ENCODE peak calls at places on chromosome 1, in nine cellular contexts. One of them, this sample, is unnamed.

GRCh38 chr1:45566722-45567121 is 16.1 kb downstream of the AKR1A1 start:
- DNase-seq in adrenal gland: peak
- DNase-seq in GM10248: no peak
- DNase-seq in AG04450: no peak
- DNase-seq in mesendoderm: no peak
- DNase-seq in NCI-H460: no peak
- DNase-seq in activated CD8-positive, alpha-beta T cell treated with anti-CD3 and anti-CD28 coated beads, Interleukin-2, amount 10 ng/mL, durations not matched to agents 7 days and 5 days: no peak
- DNase-seq in activated naive CD8-positive, alpha-beta T cell treated with anti-CD3 and anti-CD28 coated beads for 36 hours: no peak
- DNase-seq in Right ventricle myocardium superior: peak
- DNase-seq in this sample: peak

GRCh38 chr1:205523261-205523890 is 18.9 kb downstream of the CDK18 start:
- DNase-seq in AG04450: no peak
- DNase-seq in activated naive CD8-positive, alpha-beta T cell treated with anti-CD3 and anti-CD28 coated beads for 36 hours: no peak
- DNase-seq in activated CD8-positive, alpha-beta T cell treated with anti-CD3 and anti-CD28 coated beads, Interleukin-2, amount 10 ng/mL, durations not matched to agents 7 days and 5 days: no peak
- DNase-seq in Right ventricle myocardium superior: no peak
- DNase-seq in adrenal gland: no peak
- DNase-seq in GM10248: no peak
- DNase-seq in NCI-H460: no peak
- DNase-seq in mesendoderm: no peak
- DNase-seq in this sample: peak

GRCh38 chr1:19204665-19205266 is 5.3 kb downstream of the UBR4 start:
- DNase-seq in activated CD8-positive, alpha-beta T cell treated with anti-CD3 and anti-CD28 coated beads, Interleukin-2, amount 10 ng/mL, durations not matched to agents 7 days and 5 days: no peak
- DNase-seq in NCI-H460: no peak
- DNase-seq in adrenal gland: no peak
- DNase-seq in AG04450: no peak
- DNase-seq in mesendoderm: no peak
- DNase-seq in Right ventricle myocardium superior: no peak
- DNase-seq in activated naive CD8-positive, alpha-beta T cell treated with anti-CD3 and anti-CD28 coated beads for 36 hours: no peak
- DNase-seq in GM10248: no peak
- DNase-seq in this sample: no peak

GRCh38 chr1:10470043-10470442 is 2.3 kb downstream of the DFFA start:
- DNase-seq in GM10248: no peak
- DNase-seq in AG04450: no peak
- DNase-seq in Right ventricle myocardium superior: no peak
- DNase-seq in activated naive CD8-positive, alpha-beta T cell treated with anti-CD3 and anti-CD28 coated beads for 36 hours: no peak
- DNase-seq in NCI-H460: no peak
- DNase-seq in mesendoderm: no peak
- DNase-seq in activated CD8-positive, alpha-beta T cell treated with anti-CD3 and anti-CD28 coated beads, Interleukin-2, amount 10 ng/mL, durations not matched to agents 7 days and 5 days: no peak
- DNase-seq in adrenal gland: no peak
- DNase-seq in this sample: no peak

GRCh38 chr1:29490204-29490934 is 254.0 kb downstream of the PTPRU start:
- DNase-seq in activated naive CD8-positive, alpha-beta T cell treated with anti-CD3 and anti-CD28 coated beads for 36 hours: no peak
- DNase-seq in AG04450: no peak
- DNase-seq in Right ventricle myocardium superior: no peak
- DNase-seq in GM10248: no peak
- DNase-seq in NCI-H460: no peak
- DNase-seq in adrenal gland: no peak
- DNase-seq in mesendoderm: no peak
- DNase-seq in activated CD8-positive, alpha-beta T cell treated with anti-CD3 and anti-CD28 coated beads, Interleukin-2, amount 10 ng/mL, durations not matched to agents 7 days and 5 days: no peak
- DNase-seq in this sample: no peak

GRCh38 chr1:172269644-172270043 is 150.8 kb upstream of the C1orf105 start:
- DNase-seq in Right ventricle myocardium superior: no peak
- DNase-seq in activated CD8-positive, alpha-beta T cell treated with anti-CD3 and anti-CD28 coated beads, Interleukin-2, amount 10 ng/mL, durations not matched to agents 7 days and 5 days: no peak
- DNase-seq in AG04450: no peak
- DNase-seq in GM10248: no peak
- DNase-seq in activated naive CD8-positive, alpha-beta T cell treated with anti-CD3 and anti-CD28 coated beads for 36 hours: no peak
- DNase-seq in adrenal gland: no peak
- DNase-seq in NCI-H460: no peak
- DNase-seq in mesendoderm: peak
- DNase-seq in this sample: no peak

GRCh38 chr1:188769936-188770335 is 1707.7 kb downstream of the BRINP3 start:
- DNase-seq in Right ventricle myocardium superior: no peak
- DNase-seq in activated CD8-positive, alpha-beta T cell treated with anti-CD3 and anti-CD28 coated beads, Interleukin-2, amount 10 ng/mL, durations not matched to agents 7 days and 5 days: no peak
- DNase-seq in mesendoderm: no peak
- DNase-seq in GM10248: no peak
- DNase-seq in activated naive CD8-positive, alpha-beta T cell treated with anti-CD3 and anti-CD28 coated beads for 36 hours: no peak
- DNase-seq in AG04450: no peak
- DNase-seq in NCI-H460: no peak
- DNase-seq in adrenal gland: no peak
- DNase-seq in this sample: no peak

GRCh38 chr1:219812491-219813221 is 115.7 kb downstream of the SLC30A10 start:
- DNase-seq in AG04450: peak
- DNase-seq in GM10248: peak
- DNase-seq in Right ventricle myocardium superior: no peak
- DNase-seq in activated CD8-positive, alpha-beta T cell treated with anti-CD3 and anti-CD28 coated beads, Interleukin-2, amount 10 ng/mL, durations not matched to agents 7 days and 5 days: peak
- DNase-seq in NCI-H460: peak
- DNase-seq in mesendoderm: peak
- DNase-seq in activated naive CD8-positive, alpha-beta T cell treated with anti-CD3 and anti-CD28 coated beads for 36 hours: peak
- DNase-seq in adrenal gland: peak
- DNase-seq in this sample: no peak

GRCh38 chr1:225412803-225413338 is 15.0 kb downstream of the LBR start:
- DNase-seq in activated CD8-positive, alpha-beta T cell treated with anti-CD3 and anti-CD28 coated beads, Interleukin-2, amount 10 ng/mL, durations not matched to agents 7 days and 5 days: no peak
- DNase-seq in Right ventricle myocardium superior: no peak
- DNase-seq in mesendoderm: no peak
- DNase-seq in NCI-H460: no peak
- DNase-seq in activated naive CD8-positive, alpha-beta T cell treated with anti-CD3 and anti-CD28 coated beads for 36 hours: no peak
- DNase-seq in GM10248: no peak
- DNase-seq in adrenal gland: no peak
- DNase-seq in AG04450: no peak
- DNase-seq in this sample: no peak

GRCh38 chr1:909861-910310 is 13.8 kb upstream of the SAMD11 start:
- DNase-seq in activated naive CD8-positive, alpha-beta T cell treated with anti-CD3 and anti-CD28 coated beads for 36 hours: no peak
- DNase-seq in AG04450: no peak
- DNase-seq in adrenal gland: peak
- DNase-seq in activated CD8-positive, alpha-beta T cell treated with anti-CD3 and anti-CD28 coated beads, Interleukin-2, amount 10 ng/mL, durations not matched to agents 7 days and 5 days: no peak
- DNase-seq in Right ventricle myocardium superior: peak
- DNase-seq in NCI-H460: no peak
- DNase-seq in mesendoderm: no peak
- DNase-seq in GM10248: no peak
- DNase-seq in this sample: peak

GRCh38 chr1:29267341-29268070 is 31.2 kb downstream of the PTPRU start:
- DNase-seq in activated CD8-positive, alpha-beta T cell treated with anti-CD3 and anti-CD28 coated beads, Interleukin-2, amount 10 ng/mL, durations not matched to agents 7 days and 5 days: no peak
- DNase-seq in AG04450: no peak
- DNase-seq in NCI-H460: no peak
- DNase-seq in GM10248: no peak
- DNase-seq in Right ventricle myocardium superior: no peak
- DNase-seq in adrenal gland: no peak
- DNase-seq in activated naive CD8-positive, alpha-beta T cell treated with anti-CD3 and anti-CD28 coated beads for 36 hours: no peak
- DNase-seq in mesendoderm: no peak
- DNase-seq in this sample: peak

GRCh38 chr1:156456625-156457465 is 43.7 kb downstream of the MEF2D start:
- DNase-seq in GM10248: peak
- DNase-seq in Right ventricle myocardium superior: peak
- DNase-seq in mesendoderm: peak
- DNase-seq in adrenal gland: peak
- DNase-seq in AG04450: peak
- DNase-seq in activated CD8-positive, alpha-beta T cell treated with anti-CD3 and anti-CD28 coated beads, Interleukin-2, amount 10 ng/mL, durations not matched to agents 7 days and 5 days: peak
- DNase-seq in activated naive CD8-positive, alpha-beta T cell treated with anti-CD3 and anti-CD28 coated beads for 36 hours: peak
- DNase-seq in NCI-H460: peak
- DNase-seq in this sample: peak

GRCh38 chr1:67468066-67468718 is 38.0 kb upstream of the SERBP1 start:
- DNase-seq in activated naive CD8-positive, alpha-beta T cell treated with anti-CD3 and anti-CD28 coated beads for 36 hours: no peak
- DNase-seq in adrenal gland: no peak
- DNase-seq in Right ventricle myocardium superior: no peak
- DNase-seq in GM10248: no peak
- DNase-seq in activated CD8-positive, alpha-beta T cell treated with anti-CD3 and anti-CD28 coated beads, Interleukin-2, amount 10 ng/mL, durations not matched to agents 7 days and 5 days: no peak
- DNase-seq in mesendoderm: no peak
- DNase-seq in NCI-H460: no peak
- DNase-seq in AG04450: no peak
- DNase-seq in this sample: no peak

GRCh38 chr1:18918417-18918816 is 16.1 kb upstream of the ALDH4A1 start:
- DNase-seq in mesendoderm: no peak
- DNase-seq in NCI-H460: no peak
- DNase-seq in Right ventricle myocardium superior: no peak
- DNase-seq in activated CD8-positive, alpha-beta T cell treated with anti-CD3 and anti-CD28 coated beads, Interleukin-2, amount 10 ng/mL, durations not matched to agents 7 days and 5 days: no peak
- DNase-seq in adrenal gland: no peak
- DNase-seq in AG04450: no peak
- DNase-seq in GM10248: no peak
- DNase-seq in activated naive CD8-positive, alpha-beta T cell treated with anti-CD3 and anti-CD28 coated beads for 36 hours: no peak
- DNase-seq in this sample: no peak

GRCh38 chr1:220368352-220369265 is 96.4 kb upstream of the RAB3GAP2 start:
- DNase-seq in mesendoderm: peak
- DNase-seq in adrenal gland: no peak
- DNase-seq in activated naive CD8-positive, alpha-beta T cell treated with anti-CD3 and anti-CD28 coated beads for 36 hours: no peak
- DNase-seq in activated CD8-positive, alpha-beta T cell treated with anti-CD3 and anti-CD28 coated beads, Interleukin-2, amount 10 ng/mL, durations not matched to agents 7 days and 5 days: no peak
- DNase-seq in Right ventricle myocardium superior: no peak
- DNase-seq in NCI-H460: no peak
- DNase-seq in AG04450: no peak
- DNase-seq in GM10248: no peak
- DNase-seq in this sample: no peak

GRCh38 chr1:182113879-182114626 is 52.5 kb upstream of the ZNF648 start:
- DNase-seq in Right ventricle myocardium superior: no peak
- DNase-seq in GM10248: no peak
- DNase-seq in NCI-H460: no peak
- DNase-seq in AG04450: no peak
- DNase-seq in adrenal gland: peak
- DNase-seq in mesendoderm: no peak
- DNase-seq in activated CD8-positive, alpha-beta T cell treated with anti-CD3 and anti-CD28 coated beads, Interleukin-2, amount 10 ng/mL, durations not matched to agents 7 days and 5 days: no peak
- DNase-seq in activated naive CD8-positive, alpha-beta T cell treated with anti-CD3 and anti-CD28 coated beads for 36 hours: no peak
- DNase-seq in this sample: no peak

GRCh38 chr1:92466702-92467101 is 20.0 kb downstream of the GFI1 start:
- DNase-seq in activated CD8-positive, alpha-beta T cell treated with anti-CD3 and anti-CD28 coated beads, Interleukin-2, amount 10 ng/mL, durations not matched to agents 7 days and 5 days: no peak
- DNase-seq in GM10248: no peak
- DNase-seq in activated naive CD8-positive, alpha-beta T cell treated with anti-CD3 and anti-CD28 coated beads for 36 hours: no peak
- DNase-seq in mesendoderm: no peak
- DNase-seq in adrenal gland: no peak
- DNase-seq in NCI-H460: no peak
- DNase-seq in Right ventricle myocardium superior: no peak
- DNase-seq in AG04450: no peak
- DNase-seq in this sample: no peak

GRCh38 chr1:229231754-229232119 is 39.2 kb upstream of the RAB4A start:
- DNase-seq in activated naive CD8-positive, alpha-beta T cell treated with anti-CD3 and anti-CD28 coated beads for 36 hours: no peak
- DNase-seq in mesendoderm: no peak
- DNase-seq in AG04450: no peak
- DNase-seq in GM10248: no peak
- DNase-seq in NCI-H460: no peak
- DNase-seq in Right ventricle myocardium superior: no peak
- DNase-seq in activated CD8-positive, alpha-beta T cell treated with anti-CD3 and anti-CD28 coated beads, Interleukin-2, amount 10 ng/mL, durations not matched to agents 7 days and 5 days: no peak
- DNase-seq in adrenal gland: no peak
- DNase-seq in this sample: no peak

GRCh38 chr1:199742547-199742946 is 285.0 kb upstream of the NR5A2 start:
- DNase-seq in GM10248: no peak
- DNase-seq in AG04450: peak
- DNase-seq in activated CD8-positive, alpha-beta T cell treated with anti-CD3 and anti-CD28 coated beads, Interleukin-2, amount 10 ng/mL, durations not matched to agents 7 days and 5 days: no peak
- DNase-seq in NCI-H460: peak
- DNase-seq in activated naive CD8-positive, alpha-beta T cell treated with anti-CD3 and anti-CD28 coated beads for 36 hours: no peak
- DNase-seq in adrenal gland: no peak
- DNase-seq in Right ventricle myocardium superior: no peak
- DNase-seq in mesendoderm: peak
- DNase-seq in this sample: no peak

GRCh38 chr1:92065042-92065441 is 10.2 kb downstream of the SETSIP start:
- DNase-seq in NCI-H460: no peak
- DNase-seq in activated CD8-positive, alpha-beta T cell treated with anti-CD3 and anti-CD28 coated beads, Interleukin-2, amount 10 ng/mL, durations not matched to agents 7 days and 5 days: no peak
- DNase-seq in adrenal gland: no peak
- DNase-seq in mesendoderm: peak
- DNase-seq in activated naive CD8-positive, alpha-beta T cell treated with anti-CD3 and anti-CD28 coated beads for 36 hours: no peak
- DNase-seq in GM10248: no peak
- DNase-seq in AG04450: no peak
- DNase-seq in Right ventricle myocardium superior: no peak
- DNase-seq in this sample: no peak

GRCh38 chr1:98112631-98113030 is 191.8 kb upstream of the DPYD start:
- DNase-seq in mesendoderm: no peak
- DNase-seq in activated CD8-positive, alpha-beta T cell treated with anti-CD3 and anti-CD28 coated beads, Interleukin-2, amount 10 ng/mL, durations not matched to agents 7 days and 5 days: no peak
- DNase-seq in Right ventricle myocardium superior: no peak
- DNase-seq in adrenal gland: no peak
- DNase-seq in activated naive CD8-positive, alpha-beta T cell treated with anti-CD3 and anti-CD28 coated beads for 36 hours: no peak
- DNase-seq in AG04450: no peak
- DNase-seq in NCI-H460: no peak
- DNase-seq in GM10248: no peak
- DNase-seq in this sample: no peak

GRCh38 chr1:21781971-21782867 is 730 bp downstream of the USP48 start:
- DNase-seq in activated CD8-positive, alpha-beta T cell treated with anti-CD3 and anti-CD28 coated beads, Interleukin-2, amount 10 ng/mL, durations not matched to agents 7 days and 5 days: peak
- DNase-seq in adrenal gland: peak
- DNase-seq in NCI-H460: no peak
- DNase-seq in activated naive CD8-positive, alpha-beta T cell treated with anti-CD3 and anti-CD28 coated beads for 36 hours: peak
- DNase-seq in AG04450: no peak
- DNase-seq in mesendoderm: peak
- DNase-seq in Right ventricle myocardium superior: no peak
- DNase-seq in GM10248: peak
- DNase-seq in this sample: peak

GRCh38 chr1:24874611-24875225 is 55.4 kb downstream of the RUNX3 start:
- DNase-seq in NCI-H460: no peak
- DNase-seq in activated naive CD8-positive, alpha-beta T cell treated with anti-CD3 and anti-CD28 coated beads for 36 hours: no peak
- DNase-seq in Right ventricle myocardium superior: no peak
- DNase-seq in mesendoderm: no peak
- DNase-seq in GM10248: no peak
- DNase-seq in activated CD8-positive, alpha-beta T cell treated with anti-CD3 and anti-CD28 coated beads, Interleukin-2, amount 10 ng/mL, durations not matched to agents 7 days and 5 days: no peak
- DNase-seq in AG04450: no peak
- DNase-seq in adrenal gland: peak
- DNase-seq in this sample: peak

GRCh38 chr1:203491664-203492485 is 2.1 kb upstream of the OPTC start:
- DNase-seq in activated naive CD8-positive, alpha-beta T cell treated with anti-CD3 and anti-CD28 coated beads for 36 hours: no peak
- DNase-seq in GM10248: no peak
- DNase-seq in NCI-H460: no peak
- DNase-seq in Right ventricle myocardium superior: no peak
- DNase-seq in AG04450: no peak
- DNase-seq in adrenal gland: no peak
- DNase-seq in mesendoderm: peak
- DNase-seq in activated CD8-positive, alpha-beta T cell treated with anti-CD3 and anti-CD28 coated beads, Interleukin-2, amount 10 ng/mL, durations not matched to agents 7 days and 5 days: no peak
- DNase-seq in this sample: no peak

GRCh38 chr1:205920159-205920558 is 23.1 kb downstream of the SLC26A9 start:
- DNase-seq in NCI-H460: no peak
- DNase-seq in AG04450: no peak
- DNase-seq in activated naive CD8-positive, alpha-beta T cell treated with anti-CD3 and anti-CD28 coated beads for 36 hours: no peak
- DNase-seq in mesendoderm: no peak
- DNase-seq in GM10248: no peak
- DNase-seq in activated CD8-positive, alpha-beta T cell treated with anti-CD3 and anti-CD28 coated beads, Interleukin-2, amount 10 ng/mL, durations not matched to agents 7 days and 5 days: no peak
- DNase-seq in adrenal gland: peak
- DNase-seq in Right ventricle myocardium superior: peak
- DNase-seq in this sample: no peak

GRCh38 chr1:43711524-43712386 is 4.4 kb downstream of the ST3GAL3 start:
- DNase-seq in mesendoderm: peak
- DNase-seq in Right ventricle myocardium superior: no peak
- DNase-seq in GM10248: no peak
- DNase-seq in activated naive CD8-positive, alpha-beta T cell treated with anti-CD3 and anti-CD28 coated beads for 36 hours: no peak
- DNase-seq in adrenal gland: no peak
- DNase-seq in AG04450: peak
- DNase-seq in activated CD8-positive, alpha-beta T cell treated with anti-CD3 and anti-CD28 coated beads, Interleukin-2, amount 10 ng/mL, durations not matched to agents 7 days and 5 days: no peak
- DNase-seq in NCI-H460: peak
- DNase-seq in this sample: no peak

GRCh38 chr1:214404571-214405213 is 123.7 kb downstream of the SMYD2 start:
- DNase-seq in GM10248: no peak
- DNase-seq in activated CD8-positive, alpha-beta T cell treated with anti-CD3 and anti-CD28 coated beads, Interleukin-2, amount 10 ng/mL, durations not matched to agents 7 days and 5 days: no peak
- DNase-seq in Right ventricle myocardium superior: no peak
- DNase-seq in adrenal gland: no peak
- DNase-seq in activated naive CD8-positive, alpha-beta T cell treated with anti-CD3 and anti-CD28 coated beads for 36 hours: no peak
- DNase-seq in mesendoderm: peak
- DNase-seq in NCI-H460: no peak
- DNase-seq in AG04450: no peak
- DNase-seq in this sample: no peak

GRCh38 chr1:181089017-181089776 is 697 bp downstream of the IER5 start:
- DNase-seq in Right ventricle myocardium superior: peak
- DNase-seq in GM10248: no peak
- DNase-seq in activated naive CD8-positive, alpha-beta T cell treated with anti-CD3 and anti-CD28 coated beads for 36 hours: peak
- DNase-seq in AG04450: no peak
- DNase-seq in mesendoderm: no peak
- DNase-seq in NCI-H460: no peak
- DNase-seq in activated CD8-positive, alpha-beta T cell treated with anti-CD3 and anti-CD28 coated beads, Interleukin-2, amount 10 ng/mL, durations not matched to agents 7 days and 5 days: peak
- DNase-seq in adrenal gland: peak
- DNase-seq in this sample: peak

GRCh38 chr1:10225573-10225972 is 15.2 kb downstream of the KIF1B start:
- DNase-seq in NCI-H460: no peak
- DNase-seq in AG04450: no peak
- DNase-seq in Right ventricle myocardium superior: no peak
- DNase-seq in adrenal gland: no peak
- DNase-seq in mesendoderm: no peak
- DNase-seq in activated naive CD8-positive, alpha-beta T cell treated with anti-CD3 and anti-CD28 coated beads for 36 hours: no peak
- DNase-seq in activated CD8-positive, alpha-beta T cell treated with anti-CD3 and anti-CD28 coated beads, Interleukin-2, amount 10 ng/mL, durations not matched to agents 7 days and 5 days: no peak
- DNase-seq in GM10248: no peak
- DNase-seq in this sample: no peak

GRCh38 chr1:31063636-31064035 is 1.9 kb downstream of the PUM1 start:
- DNase-seq in adrenal gland: no peak
- DNase-seq in activated naive CD8-positive, alpha-beta T cell treated with anti-CD3 and anti-CD28 coated beads for 36 hours: no peak
- DNase-seq in NCI-H460: no peak
- DNase-seq in GM10248: no peak
- DNase-seq in Right ventricle myocardium superior: no peak
- DNase-seq in activated CD8-positive, alpha-beta T cell treated with anti-CD3 and anti-CD28 coated beads, Interleukin-2, amount 10 ng/mL, durations not matched to agents 7 days and 5 days: no peak
- DNase-seq in mesendoderm: peak
- DNase-seq in AG04450: no peak
- DNase-seq in this sample: no peak

This sample was measured in posterior vena cava.